ENCODE peak calls at places on chromosomes 2 and 18, in nine cellular contexts. F, A, J, I, E, S, R, H and K are unnamed samples.

GRCh38 chr2:216131175-216131926 is 22.2 kb downstream of the XRCC5 start:
- DNase-seq in S (no peak), J (no peak), I (no peak), A (no peak), F (no peak), E (no peak), R (no peak), H (no peak), K (no peak)

GRCh38 chr2:240964854-240965295 is 33.5 kb upstream of the SNED1 start:
- DNase-seq in J (no peak), H (no peak), R (no peak), F (no peak), E (no peak), I (no peak), S (no peak), A (no peak), K (no peak)

GRCh38 chr2:1607236-1607920 is 136.9 kb downstream of the PXDN start:
- DNase-seq in F (no peak), H (no peak), J (no peak), E (no peak), I (no peak), S (no peak), A (no peak), R (no peak), K (no peak)

GRCh38 chr18:44767807-44768206 is 87.1 kb downstream of the SETBP1 start:
- DNase-seq in J (no peak), F (no peak), E (no peak), R (no peak), I (no peak), S (no peak), A (no peak), H (no peak), K (no peak)

GRCh38 chr2:10204326-10205200 is 82.0 kb downstream of the RRM2 start:
- DNase-seq in R (no peak), S (no peak), E (no peak), H (no peak), I (no peak), A (no peak), J (peak), F (no peak), K (no peak)

GRCh38 chr18:78974115-78974740 is 5.4 kb upstream of the SALL3 start:
- DNase-seq in A (no peak), H (no peak), S (no peak), I (no peak), J (no peak), R (no peak), E (no peak), F (no peak), K (no peak)

GRCh38 chr2:6073260-6074141 is 381.3 kb downstream of the SOX11 start:
- DNase-seq in R (peak), A (no peak), E (peak), I (peak), F (no peak), J (no peak), H (no peak), S (no peak), K (no peak)

GRCh38 chr2:100606740-100607343 is 44.0 kb downstream of the PDCL3 start:
- DNase-seq in H (peak), E (peak), I (peak), J (peak), S (no peak), F (peak), A (peak), R (peak), K (peak)

GRCh38 chr18:37675699-37676098 is 110.1 kb upstream of the CELF4 start:
- DNase-seq in S (no peak), F (no peak), A (no peak), J (no peak), I (no peak), R (no peak), H (no peak), E (no peak), K (no peak)

GRCh38 chr18:31980863-31981262 is 37.8 kb upstream of the RNF125 start:
- DNase-seq in J (no peak), R (no peak), E (no peak), S (no peak), F (no peak), A (no peak), H (no peak), I (no peak), K (no peak)

GRCh38 chr2:25368650-25369049 is 26.9 kb upstream of the DNMT3A start:
- DNase-seq in R (no peak), S (no peak), A (no peak), I (no peak), F (no peak), H (no peak), J (peak), E (no peak), K (no peak)

GRCh38 chr2:25098558-25099486 is 56.9 kb downstream of the EFR3B start:
- DNase-seq in H (no peak), F (no peak), S (no peak), J (peak), A (peak), I (no peak), R (peak), E (no peak), K (peak)

GRCh38 chr2:109257653-109258052 is 128.6 kb downstream of the SH3RF3 start:
- DNase-seq in H (no peak), R (no peak), F (no peak), I (no peak), S (no peak), J (no peak), A (no peak), E (no peak), K (no peak)

GRCh38 chr2:11750422-11750821 is 4.0 kb downstream of the LPIN1 start:
- DNase-seq in S (peak), R (no peak), F (peak), A (no peak), J (peak), I (no peak), E (no peak), H (no peak), K (no peak)

GRCh38 chr2:204538179-204539009 is 6.9 kb upstream of the PARD3B start:
- DNase-seq in I (peak), H (no peak), R (peak), E (no peak), S (no peak), A (peak), J (peak), F (no peak), K (peak)

GRCh38 chr18:48167901-48168300 is 237.4 kb upstream of the SMAD2 start:
- DNase-seq in J (no peak), R (no peak), F (no peak), E (no peak), S (no peak), A (no peak), H (no peak), I (no peak), K (no peak)

GRCh38 chr2:2698182-2699116 is 367.4 kb upstream of the MYT1L start:
- DNase-seq in J (no peak), R (peak), H (no peak), F (no peak), S (no peak), E (peak), I (peak), A (no peak), K (no peak)

GRCh38 chr2:39615675-39616074 is 50.0 kb upstream of the TMEM178A start:
- DNase-seq in A (no peak), I (no peak), F (no peak), R (no peak), H (no peak), E (no peak), J (no peak), S (no peak), K (no peak)

GRCh38 chr18:74497778-74498177 is 1.6 kb downstream of the CNDP2 start:
- DNase-seq in A (no peak), J (no peak), E (no peak), R (no peak), H (no peak), I (no peak), F (no peak), S (no peak), K (no peak)

GRCh38 chr18:51211552-51211951 is 14.1 kb upstream of the MEX3C start:
- DNase-seq in S (no peak), R (peak), F (peak), I (no peak), H (no peak), A (peak), E (no peak), J (peak), K (peak)

GRCh38 chr2:218407717-218408116 is 8.0 kb downstream of the CTDSP1 start:
- DNase-seq in J (no peak), R (no peak), I (no peak), S (no peak), E (no peak), A (no peak), H (no peak), F (no peak), K (no peak)

GRCh38 chr2:226115102-226115831 is 684.4 kb downstream of the IRS1 start:
- DNase-seq in J (peak), E (no peak), A (peak), S (no peak), R (peak), I (no peak), H (no peak), F (no peak), K (no peak)

GRCh38 chr2:172551266-172551665 is 4.6 kb upstream of the PDK1 start:
- DNase-seq in I (no peak), J (peak), R (no peak), F (no peak), H (no peak), E (no peak), S (no peak), A (peak), K (no peak)

GRCh38 chr2:9021563-9022211 is 18.2 kb upstream of the MBOAT2 start:
- DNase-seq in E (peak), H (no peak), F (no peak), J (peak), I (no peak), R (peak), S (no peak), A (no peak), K (no peak)

GRCh38 chr2:199011908-199012307 is 445.8 kb downstream of the SATB2 start:
- DNase-seq in I (no peak), J (no peak), R (no peak), E (no peak), A (no peak), H (no peak), F (no peak), S (no peak), K (no peak)

GRCh38 chr2:105674859-105675541 is 69.7 kb upstream of the NCK2 start:
- DNase-seq in H (no peak), I (no peak), R (no peak), F (no peak), S (no peak), A (no peak), E (no peak), J (no peak), K (no peak)